ENCODE peak calls at places on chromosomes 13 and 19, in eight cellular contexts. U, A, G, H, Q, J, N and L are unnamed samples.

GRCh38 chr13:41916173-41916954 is 44.5 kb downstream of the VWA8 start:
- DNase-seq in H (peak), A (no peak), N (no peak), Q (peak), G (no peak), U (peak), J (peak), L (peak)

GRCh38 chr19:7068599-7068998 is 904 bp upstream of the ZNF557 start:
- DNase-seq in H (no peak), A (no peak), U (no peak), J (no peak), N (no peak), Q (no peak), G (no peak), L (no peak)

GRCh38 chr19:610071-610800 is 20.6 kb downstream of the HCN2 start:
- DNase-seq in J (no peak), Q (no peak), U (no peak), H (no peak), A (peak), G (peak), N (no peak), L (no peak)

GRCh38 chr13:48595330-48596127 is 58.2 kb upstream of the CYSLTR2 start:
- DNase-seq in A (peak), G (peak), U (peak), N (peak), J (peak), Q (peak), H (peak), L (peak)

GRCh38 chr19:53908933-53909415 is at the start of gene CACNG7:
- DNase-seq in H (no peak), A (no peak), Q (no peak), U (no peak), J (peak), G (no peak), N (no peak), L (no peak)

GRCh38 chr13:38213307-38213706 is 136.3 kb upstream of the UFM1 start:
- DNase-seq in A (no peak), Q (peak), H (no peak), U (peak), J (peak), G (no peak), N (no peak), L (no peak)

GRCh38 chr19:4369109-4369887 is 25.9 kb downstream of the MPND start:
- DNase-seq in N (no peak), A (peak), U (no peak), J (no peak), G (peak), H (no peak), Q (no peak), L (peak)

GRCh38 chr19:13621413-13621812 is 115.1 kb upstream of the CACNA1A start:
- DNase-seq in Q (peak), H (peak), G (peak), N (no peak), A (peak), J (peak), U (peak), L (no peak)

GRCh38 chr13:91323349-91323748 is 24.1 kb upstream of the MIR17HG start:
- DNase-seq in Q (no peak), H (no peak), U (no peak), J (no peak), N (no peak), A (peak), G (peak), L (no peak)

GRCh38 chr19:5892772-5893275 is 10.8 kb downstream of the NDUFA11 start:
- DNase-seq in G (no peak), Q (no peak), U (no peak), A (no peak), H (no peak), N (no peak), J (no peak), L (no peak)

GRCh38 chr13:102443234-102443633 is 41.4 kb upstream of the FGF14 start:
- DNase-seq in N (no peak), A (no peak), G (no peak), H (no peak), Q (no peak), U (no peak), J (no peak), L (no peak)

GRCh38 chr13:80524447-80525215 is 183.7 kb upstream of the SPRY2 start:
- DNase-seq in N (no peak), H (no peak), U (peak), Q (no peak), A (no peak), G (no peak), J (no peak), L (no peak)

GRCh38 chr13:111318396-111318795 is 2.0 kb upstream of the TEX29 start:
- DNase-seq in Q (no peak), A (no peak), G (no peak), U (no peak), J (no peak), H (no peak), N (no peak), L (no peak)

GRCh38 chr13:73708393-73708985 is 425.7 kb downstream of the KLF12 start:
- DNase-seq in Q (peak), J (peak), U (peak), A (peak), N (peak), G (peak), H (peak), L (peak)

GRCh38 chr13:50319603-50320296 is 304.5 kb downstream of the KCNRG start:
- DNase-seq in H (no peak), G (no peak), J (peak), U (peak), A (no peak), Q (peak), N (no peak), L (no peak)

GRCh38 chr19:3852614-3853254 is 16.1 kb downstream of the ZFR2 start:
- DNase-seq in U (peak), J (peak), G (peak), N (no peak), Q (peak), H (peak), A (peak), L (no peak)

GRCh38 chr19:16497042-16497441 is 848 bp downstream of the C19orf44 start:
- DNase-seq in J (no peak), G (no peak), N (no peak), A (no peak), Q (no peak), H (no peak), U (no peak), L (no peak)

GRCh38 chr13:22926176-22927007 is 254.4 kb upstream of the SGCG start:
- DNase-seq in U (no peak), H (no peak), A (no peak), Q (no peak), N (no peak), J (peak), G (no peak), L (no peak)

GRCh38 chr19:49363265-49364082 is at the start of gene DKKL1:
- DNase-seq in G (peak), U (peak), H (peak), A (peak), N (no peak), J (peak), Q (peak), L (peak)

GRCh38 chr13:106858910-106859309 is 291.0 kb upstream of the ARGLU1 start:
- DNase-seq in G (no peak), A (no peak), N (no peak), J (no peak), U (no peak), Q (no peak), H (no peak), L (no peak)

GRCh38 chr13:32581177-32581786 is 5.0 kb upstream of the PDS5B start:
- DNase-seq in J (peak), H (peak), A (no peak), N (peak), U (peak), Q (no peak), G (no peak), L (peak)

GRCh38 chr13:103218253-103218652 is 152.0 kb upstream of the SLC10A2 start:
- DNase-seq in J (peak), U (no peak), H (no peak), A (no peak), Q (no peak), N (no peak), G (no peak), L (no peak)

GRCh38 chr19:18519962-18520847 is 1.7 kb downstream of the ELL start:
- DNase-seq in A (peak), N (peak), H (peak), J (peak), U (peak), Q (peak), G (peak), L (peak)

GRCh38 chr19:32599736-32600157 is 18.8 kb downstream of the PDCD5 start:
- DNase-seq in G (peak), Q (peak), J (peak), U (peak), A (peak), N (peak), H (peak), L (peak)

GRCh38 chr19:1074512-1075283 is 7.7 kb downstream of the ARHGAP45 start:
- DNase-seq in A (peak), Q (no peak), N (peak), G (peak), H (no peak), J (no peak), U (no peak), L (peak)

GRCh38 chr19:56740478-56740877 is 68.9 kb upstream of the ZNF835 start:
- DNase-seq in G (no peak), A (no peak), Q (no peak), J (no peak), U (no peak), H (no peak), N (no peak), L (no peak)

GRCh38 chr19:29731331-29731850 is 16.3 kb upstream of the C19orf12 start:
- DNase-seq in U (no peak), N (no peak), J (no peak), G (no peak), Q (no peak), A (no peak), H (no peak), L (no peak)